ENCODE peak calls at places on chromosomes 1 and 21, in nine cellular contexts. M is GM23338, I is hepatocyte, R is endothelial cell of umbilical vein, A is A673, O is fibroblast of lung, G is PC-3, B is K562, C is PC-9. U is an unnamed sample. For H3K36me3, the result is how much of the 10 kb centered on the place peaks cover.

GRCh38 chr1:167016090-167016750 is 27.1 kb downstream of the MAEL start:
- DNase-seq in A (no peak), G (no peak), B (no peak), I (no peak), R (no peak), C (no peak), O (no peak), M (no peak), U (no peak)

GRCh38 chr1:86957206-86957605 is 42.8 kb downstream of the HS2ST1 start:
- DNase-seq in R (no peak), O (peak), M (no peak), I (no peak), A (no peak), G (no peak), B (no peak), C (no peak), U (no peak)

GRCh38 chr1:21816602-21817302 is 4.7 kb downstream of the LDLRAD2 start:
- DNase-seq in I (peak), G (peak), B (no peak), A (no peak), M (no peak), C (peak), O (peak), R (peak), U (no peak)

GRCh38 chr1:201775380-201775779 is 53.6 kb upstream of the IPO9 start:
- DNase-seq in C (no peak), G (no peak), M (no peak), A (no peak), O (no peak), B (no peak), R (no peak), I (no peak), U (no peak)

GRCh38 chr1:3022976-3023375 is 1.7 kb downstream of the ACTRT2 start:
- DNase-seq in B (no peak), M (no peak), R (no peak), A (no peak), G (no peak), O (no peak), C (no peak), I (no peak), U (no peak)

GRCh38 chr1:219523411-219523810 is 89.5 kb downstream of the ZC3H11B start:
- DNase-seq in R (no peak), M (no peak), C (no peak), B (no peak), O (no peak), A (no peak), G (no peak), I (no peak), U (no peak)

GRCh38 chr1:64309468-64309867 is 106.0 kb downstream of the UBE2U start:
- DNase-seq in M (no peak), R (no peak), G (no peak), A (no peak), B (no peak), O (no peak), I (no peak), C (no peak), U (no peak)

GRCh38 chr1:39845569-39846566 is 37.4 kb downstream of the TRIT1 start:
- DNase-seq in A (peak), M (no peak), B (peak), C (peak), R (peak), G (peak), O (peak), I (peak), U (peak)

GRCh38 chr1:119964673-119965363 is 68.5 kb upstream of the ADAM30 start:
- DNase-seq in C (no peak), G (no peak), B (no peak), A (peak), O (peak), M (no peak), R (no peak), I (no peak), U (peak)

GRCh38 chr1:25435315-25436103 is 4.8 kb downstream of the MACO1 start:
- DNase-seq in R (peak), A (no peak), C (no peak), I (no peak), B (no peak), M (no peak), O (no peak), G (no peak), U (no peak)

DNA sequence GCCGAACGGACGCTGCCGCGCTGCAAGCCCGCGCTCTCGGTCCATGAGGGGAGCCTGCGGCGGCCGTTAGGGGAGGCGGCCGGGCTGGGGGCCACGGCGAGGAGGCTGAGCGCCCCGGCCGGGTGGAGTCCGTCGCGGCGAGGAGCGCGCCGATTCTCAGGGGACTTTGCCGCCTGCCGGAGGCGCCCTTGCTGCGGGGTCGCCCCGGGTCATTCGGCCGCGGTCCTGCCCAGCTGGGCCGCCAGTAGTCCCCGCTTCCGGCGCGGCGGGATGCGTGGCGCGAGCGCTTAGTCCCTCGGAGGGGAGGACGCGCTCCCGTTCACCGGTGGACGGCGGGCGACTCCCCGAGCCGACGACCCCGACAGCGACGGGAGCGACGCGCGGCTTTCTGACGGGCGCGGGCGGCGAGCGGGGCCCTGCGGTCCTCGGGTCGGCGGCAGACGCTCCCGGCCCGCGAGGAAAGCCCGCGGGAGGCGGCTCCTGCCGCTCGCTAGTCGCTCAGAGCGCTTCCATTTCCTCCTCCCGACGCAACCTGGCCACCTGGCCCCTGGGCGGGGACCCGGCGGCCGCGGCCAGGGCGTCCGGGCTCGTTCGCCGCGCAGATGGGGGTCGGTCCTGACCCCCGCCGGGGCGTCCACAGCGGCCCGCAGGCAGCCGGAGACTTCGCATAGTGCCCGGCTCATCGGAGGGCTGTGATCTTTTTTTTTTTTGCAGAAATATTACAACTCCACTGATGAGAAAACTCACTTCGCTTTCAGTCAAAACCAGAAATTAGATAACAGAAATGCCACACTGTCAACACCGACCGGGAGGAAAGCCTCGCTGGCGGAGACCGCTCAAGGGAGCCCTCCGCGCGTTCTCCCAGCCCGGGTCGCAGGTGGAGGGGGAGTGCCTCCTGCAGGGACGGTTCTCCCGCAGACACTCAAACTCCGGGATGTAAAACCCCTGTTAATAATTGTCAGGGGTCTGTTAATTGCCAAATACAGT is 640 bp upstream of the ZBTB21 start:
- DNase-seq in B (peak), R (peak), G (peak), I (peak), M (peak), C (no peak), A (peak), O (no peak), U (no peak)
- TF ChIP-seq EZH2 in B (no peak), R (no peak), G (no peak), I (no peak), M (no peak), C (no peak), A (no peak), O (no peak), U (no peak)

GRCh38 chr1:226162898-226163297 is 23.6 kb downstream of the ACBD3 start:
- DNase-seq in M (no peak), O (no peak), A (no peak), G (no peak), C (no peak), R (no peak), B (no peak), I (no peak), U (no peak)

GRCh38 chr1:226157761-226158316 is 28.7 kb downstream of the ACBD3 start:
- DNase-seq in A (no peak), I (no peak), B (no peak), R (no peak), G (no peak), C (no peak), O (no peak), M (no peak), U (no peak)

GRCh38 chr1:226158983-226159382 is 27.6 kb downstream of the ACBD3 start:
- DNase-seq in I (no peak), B (no peak), G (no peak), A (no peak), O (no peak), C (no peak), R (no peak), M (no peak), U (no peak)

GRCh38 chr1:226154593-226154992 is 31.9 kb downstream of the ACBD3 start:
- DNase-seq in O (no peak), B (no peak), I (no peak), C (no peak), R (no peak), G (no peak), A (no peak), M (no peak), U (no peak)

GRCh38 chr1:226158457-226158856 is 28.1 kb downstream of the ACBD3 start:
- DNase-seq in I (no peak), C (no peak), M (no peak), O (no peak), B (no peak), A (no peak), G (no peak), R (no peak), U (no peak)
- H3K36me3 ChIP-seq in I (under half), C (half or more), M (under half), O (under half), B (half or more), A (half or more), G (half or more), R (under half), U (half or more)

DNA sequence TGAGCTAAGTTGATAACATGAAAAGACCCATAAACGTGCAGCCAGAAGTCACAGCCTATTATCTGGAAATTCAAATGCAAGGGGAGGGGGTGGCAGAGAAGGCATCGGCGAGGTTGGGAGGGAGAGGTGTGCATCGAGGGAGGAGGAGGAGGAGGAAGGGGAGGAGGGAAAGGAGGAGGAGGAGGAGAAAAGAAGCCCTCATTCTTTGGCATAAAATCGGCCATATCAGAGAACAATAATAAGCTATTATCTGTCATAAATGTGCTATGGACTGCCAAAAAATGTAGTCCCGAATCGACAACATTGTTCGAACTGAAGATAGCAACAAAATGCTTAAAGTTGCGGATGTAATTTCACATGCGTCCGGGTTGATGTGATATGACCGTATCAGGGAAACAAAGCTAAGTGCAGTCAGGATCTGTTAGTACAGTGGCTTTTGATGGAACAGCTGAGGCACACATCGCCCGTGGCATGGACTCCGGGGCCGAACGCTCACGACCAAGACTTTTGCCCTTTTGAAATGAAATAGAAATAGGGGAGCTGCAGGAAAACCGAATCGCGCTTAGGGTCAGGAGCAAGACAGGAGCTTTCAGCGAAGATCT is 11.7 kb upstream of the BARHL2 start:
- DNase-seq in A (no peak), C (no peak), R (no peak), B (no peak), G (no peak), O (no peak), I (no peak), M (peak), U (no peak)
- TF ChIP-seq EZH2 in A (no peak), C (no peak), R (peak), B (no peak), G (no peak), O (peak), I (peak), M (no peak), U (no peak)

DNA sequence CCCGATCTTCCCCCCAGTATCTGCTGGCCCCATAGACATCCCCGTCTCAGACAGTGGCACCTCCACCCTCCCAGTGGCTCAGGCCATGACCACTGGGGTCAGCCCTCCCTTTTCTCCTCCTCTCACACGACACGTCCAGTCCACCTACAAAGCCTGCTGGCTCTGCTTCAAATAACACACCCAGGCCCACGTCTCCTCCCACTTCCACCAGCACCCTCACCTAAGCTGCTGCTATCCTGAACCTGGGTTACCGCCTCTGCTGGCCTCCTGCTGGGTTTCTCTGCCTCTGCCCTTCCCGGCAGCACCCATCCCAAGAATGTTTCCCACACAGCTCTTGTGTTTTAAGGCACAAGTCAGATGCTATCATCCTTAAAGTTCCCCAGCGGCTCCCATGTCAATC is 26.0 kb downstream of the MX2 start:
- DNase-seq in C (no peak), A (no peak), O (no peak), B (no peak), I (no peak), R (no peak), M (no peak), G (no peak), U (no peak)
- H3K36me3 ChIP-seq in C (under half), A (under half), O (under half), B (under half), I (under half), R (under half), M (under half), G (under half), U (under half)

GRCh38 chr1:236381565-236382158 is 12.4 kb upstream of the EDARADD start:
- DNase-seq in A (no peak), C (no peak), G (no peak), M (no peak), R (no peak), O (no peak), B (no peak), I (no peak), U (no peak)
- TF ChIP-seq EZH2 in A (no peak), C (no peak), G (no peak), M (no peak), R (no peak), O (no peak), B (no peak), I (no peak), U (no peak)

DNA sequence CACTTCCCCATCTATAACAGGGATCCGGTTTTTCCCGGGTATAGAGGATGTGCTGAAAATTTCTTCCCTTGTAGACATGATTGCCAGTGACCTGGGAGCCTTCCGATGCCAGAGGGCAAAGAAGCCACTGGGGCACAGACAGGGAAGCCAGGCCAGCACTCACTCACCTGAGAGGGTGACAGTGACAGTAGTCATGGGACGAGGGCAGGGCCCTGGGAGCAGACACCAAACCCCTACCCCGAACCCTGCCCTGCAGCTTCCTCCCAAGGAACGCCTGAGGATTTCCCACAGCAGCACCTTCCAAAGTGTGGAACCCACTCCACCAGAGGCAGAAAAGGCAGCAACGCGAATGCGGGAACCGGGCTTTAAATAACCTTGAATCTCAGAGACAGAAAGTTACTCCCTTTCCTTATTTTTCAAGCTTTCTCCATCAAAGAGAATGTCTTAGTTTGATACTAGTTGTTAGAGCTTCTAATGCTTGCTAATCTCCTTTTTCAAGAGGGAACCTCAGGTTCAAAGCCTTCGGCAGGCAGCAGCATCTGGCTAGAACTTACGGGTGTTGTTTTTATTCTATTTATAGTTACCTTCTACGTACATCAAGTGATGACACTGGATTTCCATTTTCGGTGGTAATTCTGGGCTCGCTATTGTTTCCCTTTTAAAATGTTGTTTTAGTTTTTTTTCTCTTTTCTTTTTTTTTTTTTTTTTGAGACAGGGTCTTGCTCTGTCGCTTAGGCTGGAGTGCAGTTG is 2.8 kb downstream of the DDOST start:
- DNase-seq in B (no peak), C (no peak), G (no peak), I (no peak), M (no peak), R (no peak), A (no peak), O (no peak), U (no peak)
- H3K36me3 ChIP-seq in B (half or more), C (under half), G (under half), I (under half), M (under half), R (under half), A (half or more), O (under half), U (half or more)

GRCh38 chr1:229434005-229434640 is at the start of gene ACTA1:
- DNase-seq in B (peak), O (no peak), M (peak), A (no peak), R (no peak), I (no peak), G (no peak), C (no peak), U (no peak)
- TF ChIP-seq EZH2 in B (no peak), O (no peak), M (peak), A (peak), R (peak), I (peak), G (no peak), C (no peak), U (no peak)

U was measured in SK-N-MC.